ENCODE peak calls at places on chromosomes 11 and 22, in four cellular contexts. E, V, O and N are unnamed samples.

GRCh38 chr11:111524056-111524455 is 9.5 kb downstream of the HOATZ start:
- DNase-seq in V (no peak), O (no peak), E (no peak), N (no peak)

GRCh38 chr11:30960387-30960992 is 374.3 kb upstream of the MPPED2 start:
- DNase-seq in O (no peak), E (no peak), V (no peak), N (no peak)

GRCh38 chr11:27720277-27720830 is 20.1 kb upstream of the BDNF start:
- DNase-seq in V (no peak), O (no peak), E (peak; percentile 38), N (no peak)

GRCh38 chr11:15291885-15292284 is 177.2 kb downstream of the INSC start:
- DNase-seq in E (peak; percentile 46), O (no peak), V (no peak), N (no peak)

GRCh38 chr11:11414996-11415395 is 61.9 kb upstream of the CSNK2A3 start:
- DNase-seq in V (no peak), O (no peak), E (no peak), N (no peak)

GRCh38 chr22:29816128-29816527 is 21.9 kb downstream of the ASCC2 start:
- DNase-seq in E (peak; percentile 69), V (no peak), O (no peak), N (no peak)

GRCh38 chr11:1573077-1573846 is 1.2 kb upstream of the DUSP8 start:
- DNase-seq in V (no peak), O (no peak), E (peak; percentile 42), N (no peak)

GRCh38 chr11:134032501-134033091 is 36.3 kb upstream of the JAM3 start:
- DNase-seq in E (peak; percentile 48), O (no peak), V (no peak), N (no peak)

GRCh38 chr22:46096051-46096450 is 54.3 kb upstream of the PPARA start:
- DNase-seq in O (no peak), E (no peak), V (no peak), N (no peak)

GRCh38 chr22:20758688-20759087 is 15.2 kb upstream of the SERPIND1 start:
- DNase-seq in O (no peak), E (no peak), V (no peak), N (no peak)

GRCh38 chr22:35126993-35127392 is 61.0 kb downstream of the ISX start:
- DNase-seq in V (no peak), O (peak; percentile 96), E (no peak), N (no peak)

GRCh38 chr11:1563149-1563638 is 8.9 kb downstream of the DUSP8 start:
- DNase-seq in E (no peak), O (no peak), V (no peak), N (no peak)